ENCODE peak calls at places on chromosomes 2 and 18, in ten cellular contexts. Q is sigmoid colon; W is endothelial cell of umbilical vein; R is psoas muscle; P is CD8-positive, alpha-beta T cell; I is tibial artery; K is heart right ventricle; B is ovary; O is testis; E is K562. Y is an unnamed sample. For H3K9me3 and H3K36me3, the result is how much of the 10 kb centered on the place peaks cover.

GRCh38 chr18:34592961-34593382 is 117.1 kb upstream of the DTNA start:
- DNase-seq in Q (peak), R (peak), B (peak), O (peak), P (no peak), E (no peak), I (peak), W (peak), K (peak), Y (no peak)

GRCh38 chr18:61541673-61542072 is 208.4 kb downstream of the CDH20 start:
- DNase-seq in O (no peak), R (no peak), W (no peak), B (no peak), Q (no peak), K (no peak), I (no peak), E (no peak), P (no peak), Y (no peak)

GRCh38 chr2:38496927-38497669 is 105.6 kb downstream of the HNRNPLL start:
- DNase-seq in B (no peak), I (no peak), W (no peak), O (no peak), P (no peak), Q (no peak), R (peak), E (no peak), K (peak), Y (no peak)

GRCh38 chr2:26846334-26846863 is 1.5 kb upstream of the DPYSL5 start:
- DNase-seq in W (peak), Q (peak), B (peak), E (peak), I (peak), R (peak), K (peak), O (peak), P (peak), Y (peak)

GRCh38 chr2:105038383-105039061 is 653 bp downstream of the MRPS9 start:
- DNase-seq in I (no peak), P (no peak), O (peak), B (no peak), R (no peak), Q (no peak), W (no peak), K (no peak), E (no peak), Y (no peak)

GRCh38 chr2:28656937-28657615 is 94.6 kb upstream of the PPP1CB start:
- DNase-seq in W (no peak), O (no peak), Q (peak), I (no peak), B (no peak), E (no peak), R (no peak), P (no peak), K (no peak), Y (no peak)

GRCh38 chr18:12640881-12641200 is 17.1 kb downstream of the SPIRE1 start:
- DNase-seq in Q (no peak), R (no peak), B (no peak), O (peak), E (no peak), K (no peak), P (no peak), W (no peak), I (no peak), Y (no peak)

GRCh38 chr2:235756491-235756890 is 262.6 kb downstream of the AGAP1 start:
- DNase-seq in O (no peak), R (no peak), I (peak), P (no peak), E (no peak), Q (peak), W (no peak), B (no peak), K (no peak), Y (no peak)

GRCh38 chr2:135819211-135819610 is 17.8 kb downstream of the LCT start:
- DNase-seq in Q (no peak), P (no peak), O (no peak), E (peak), W (peak), R (no peak), K (no peak), I (no peak), B (no peak), Y (no peak)

GRCh38 chr18:75478996-75479870 is 51.7 kb upstream of the SMIM21 start:
- DNase-seq in K (no peak), Q (no peak), O (no peak), E (peak), B (no peak), I (no peak), W (peak), P (no peak), R (no peak), Y (no peak)

GRCh38 chr2:153595939-153596338 is 117.4 kb upstream of the RPRM start:
- DNase-seq in O (no peak), K (no peak), P (no peak), R (no peak), W (no peak), B (no peak), Q (no peak), I (no peak), E (no peak), Y (no peak)

GRCh38 chr2:231001921-231002320 is 6.0 kb downstream of the SPATA3 start:
- DNase-seq in K (no peak), B (no peak), W (no peak), I (no peak), O (no peak), P (no peak), E (no peak), R (no peak), Q (peak), Y (no peak)

GRCh38 chr18:11393486-11393885 is 215.9 kb upstream of the SLC35G4 start:
- DNase-seq in O (no peak), Q (no peak), E (no peak), I (no peak), R (no peak), W (no peak), B (no peak), K (peak), P (no peak), Y (no peak)

GRCh38 chr2:230473378-230473777 is 57.4 kb downstream of the SP100 start:
- DNase-seq in R (no peak), W (peak), B (no peak), P (no peak), Q (no peak), K (no peak), E (no peak), I (no peak), O (no peak), Y (peak)

GRCh38 chr2:218722876-218723477 is 12.3 kb downstream of the TTLL4 start:
- DNase-seq in O (no peak), R (no peak), E (no peak), W (peak), Q (no peak), B (no peak), K (no peak), P (no peak), I (no peak), Y (no peak)

GRCh38 chr2:628651-629050 is 48.6 kb downstream of the TMEM18 start:
- DNase-seq in R (no peak), E (no peak), I (peak), O (no peak), P (no peak), Q (no peak), W (no peak), K (no peak), B (no peak), Y (no peak)

GRCh38 chr2:216839626-216840132 is 20.2 kb downstream of the TNP1 start:
- DNase-seq in Q (no peak), R (no peak), K (no peak), P (no peak), E (no peak), O (no peak), B (no peak), W (no peak), I (no peak), Y (no peak)

GRCh38 chr2:241063093-241063551 is 39.0 kb downstream of the MTERF4 start:
- DNase-seq in B (peak), I (no peak), E (no peak), W (no peak), Q (peak), R (peak), P (no peak), O (peak), K (no peak), Y (no peak)

GRCh38 chr2:126790987-126791780 is 107.5 kb upstream of the TEX51 start:
- DNase-seq in I (peak), O (no peak), B (no peak), R (no peak), P (no peak), K (no peak), E (no peak), Q (peak), W (no peak), Y (no peak)

GRCh38 chr2:31728406-31729064 is 147.8 kb upstream of the SRD5A2 start:
- DNase-seq in I (no peak), O (no peak), P (no peak), W (no peak), E (no peak), R (no peak), B (no peak), K (no peak), Q (no peak), Y (no peak)

GRCh38 chr2:31729065-31729439 is 148.3 kb upstream of the SRD5A2 start:
- DNase-seq in P (no peak), W (no peak), I (no peak), Q (no peak), O (no peak), R (no peak), B (no peak), K (no peak), E (no peak), Y (no peak)

GRCh38 chr2:31725444-31725843 is 144.7 kb upstream of the SRD5A2 start:
- DNase-seq in B (no peak), E (no peak), K (no peak), Q (no peak), R (no peak), P (no peak), I (no peak), O (no peak), W (no peak), Y (no peak)

GRCh38 chr2:31729442-31730092 is 148.8 kb upstream of the SRD5A2 start:
- DNase-seq in B (no peak), K (no peak), I (no peak), Q (no peak), R (no peak), P (no peak), W (peak), E (peak), O (no peak), Y (no peak)
- H3K4me3 ChIP-seq in B (no peak), K (no peak), I (no peak), Q (no peak), R (no peak), P (no peak), W (no peak), E (no peak), O (no peak), Y (no peak)

GRCh38 chr18:78100189-78100588 is 850.5 kb downstream of the GALR1 start:
- DNase-seq in R (no peak), W (no peak), E (no peak), O (no peak), K (no peak), I (no peak), P (no peak), B (no peak), Q (no peak), Y (no peak)
- H3K9me3 ChIP-seq in R (under half), W (under half), E (under half), O (under half), K (under half), I (under half), P (under half), B (under half), Q (under half), Y (under half)

GRCh38 chr2:74052732-74053712 is 68.3 kb downstream of the TET3 start:
- DNase-seq in B (no peak), E (no peak), Q (no peak), I (no peak), W (no peak), P (no peak), O (no peak), R (no peak), K (no peak), Y (peak)
- H3K36me3 ChIP-seq in B (under half), E (under half), Q (under half), I (under half), W (under half), P (under half), O (under half), R (under half), K (under half), Y (under half)

DNA sequence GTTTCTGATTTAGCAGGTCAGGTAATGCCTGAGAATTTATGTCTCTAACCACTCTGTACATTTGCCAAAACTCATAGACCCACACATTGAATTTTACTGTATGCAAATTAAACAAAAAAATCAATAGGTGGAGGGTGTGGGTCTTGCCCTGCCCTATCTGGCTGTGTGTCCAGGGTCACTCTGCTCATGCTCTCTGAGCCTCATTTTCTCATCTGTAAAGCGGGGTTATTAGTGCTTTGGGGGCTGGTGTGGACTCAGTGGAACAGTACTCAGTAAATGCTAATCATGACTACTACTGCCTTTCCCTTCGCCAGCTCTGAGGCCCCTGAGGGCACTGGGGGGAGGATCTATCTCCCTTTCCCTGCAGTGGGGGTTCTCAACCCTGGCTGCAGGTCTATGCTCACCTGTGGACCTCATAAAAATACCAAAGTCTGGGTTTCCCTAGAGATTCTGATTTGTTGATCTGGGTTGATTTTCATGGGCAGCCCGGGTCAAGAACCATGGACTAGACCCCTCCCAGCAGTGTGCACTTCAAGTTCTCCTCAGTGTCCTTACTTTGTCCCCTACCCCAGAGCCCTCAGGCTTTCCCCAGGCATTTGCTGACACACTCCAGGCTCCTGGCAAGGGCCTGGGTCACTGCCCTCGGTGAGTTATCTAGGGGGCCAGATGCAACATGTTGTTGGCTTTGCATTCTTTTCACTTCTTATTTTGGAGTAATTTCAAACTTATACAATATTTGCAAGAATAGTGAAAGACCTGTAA is 27.5 kb downstream of the MTHFD2 start:
- DNase-seq in W (no peak), E (no peak), B (no peak), P (no peak), K (peak), I (no peak), Q (no peak), R (no peak), O (no peak), Y (no peak)
- H3K4me3 ChIP-seq in W (no peak), E (no peak), B (no peak), P (no peak), K (no peak), I (no peak), Q (no peak), R (peak), O (no peak), Y (no peak)

DNA sequence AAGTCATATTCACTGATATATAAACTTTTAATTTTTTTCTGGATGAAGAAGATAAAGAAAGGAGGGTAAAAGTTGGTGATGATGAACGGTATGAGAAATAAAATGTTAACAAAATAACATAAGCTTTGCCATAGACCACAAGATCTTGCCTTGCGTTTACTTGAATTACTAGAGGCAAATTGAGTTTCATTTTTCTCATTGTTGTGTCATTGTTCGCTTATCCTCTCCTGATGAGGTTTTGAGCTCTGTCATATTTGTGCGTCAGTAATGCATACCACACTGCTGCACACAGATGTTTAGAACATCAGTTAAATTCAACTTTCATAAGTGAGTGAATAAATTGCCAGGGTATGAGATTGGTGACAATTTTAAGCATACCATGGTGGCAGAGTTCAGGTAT is 843.6 kb downstream of the SUCLG1 start:
- DNase-seq in P (no peak), O (no peak), Q (no peak), B (no peak), K (no peak), E (no peak), I (no peak), R (no peak), W (no peak), Y (no peak)
- H3K9me3 ChIP-seq in P (under half), O (under half), Q (under half), B (under half), K (under half), E (under half), I (under half), R (under half), W (under half), Y (under half)

DNA sequence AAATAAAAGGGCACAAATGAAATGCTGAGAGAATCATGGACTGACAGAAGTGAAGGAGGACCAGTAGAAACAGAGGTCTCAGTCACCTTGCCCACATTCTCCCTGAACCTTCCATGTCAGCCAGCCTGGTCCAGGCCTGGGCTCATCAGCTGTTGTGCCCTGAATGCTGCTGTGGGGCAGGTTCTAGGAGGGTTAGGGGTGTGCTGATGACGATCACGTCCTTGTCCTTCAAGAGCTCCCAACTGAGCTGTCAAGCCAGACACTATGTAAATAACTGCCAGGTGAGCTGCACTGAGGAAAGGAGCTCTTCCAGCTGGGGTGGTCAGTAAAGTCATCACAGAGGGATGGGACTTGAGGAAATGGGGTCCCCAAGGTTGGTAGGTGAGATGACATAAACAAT is 156.5 kb downstream of the SMAD2 start:
- DNase-seq in K (no peak), O (no peak), W (no peak), I (no peak), E (no peak), B (no peak), R (no peak), Q (no peak), P (no peak), Y (no peak)
- H3K36me3 ChIP-seq in K (under half), O (under half), W (under half), I (under half), E (under half), B (under half), R (under half), Q (under half), P (under half), Y (under half)

GRCh38 chr2:86791574-86791973 is 861 bp upstream of the CD8A start:
- DNase-seq in B (no peak), W (no peak), K (no peak), R (no peak), Q (no peak), E (no peak), I (no peak), O (no peak), P (no peak), Y (no peak)

GRCh38 chr2:86790828-86791561 is at the start of gene CD8A:
- DNase-seq in P (peak), B (no peak), W (no peak), K (no peak), O (no peak), I (no peak), R (no peak), Q (no peak), E (no peak), Y (no peak)

GRCh38 chr2:86789687-86790133 is 1.0 kb downstream of the CD8A start:
- DNase-seq in K (no peak), B (no peak), Q (no peak), W (no peak), O (no peak), E (no peak), R (no peak), I (no peak), P (no peak), Y (no peak)

GRCh38 chr2:86788881-86789686 is 1.6 kb downstream of the CD8A start:
- DNase-seq in I (no peak), Q (no peak), P (no peak), K (peak), W (no peak), E (no peak), R (no peak), O (peak), B (no peak), Y (no peak)

DNA sequence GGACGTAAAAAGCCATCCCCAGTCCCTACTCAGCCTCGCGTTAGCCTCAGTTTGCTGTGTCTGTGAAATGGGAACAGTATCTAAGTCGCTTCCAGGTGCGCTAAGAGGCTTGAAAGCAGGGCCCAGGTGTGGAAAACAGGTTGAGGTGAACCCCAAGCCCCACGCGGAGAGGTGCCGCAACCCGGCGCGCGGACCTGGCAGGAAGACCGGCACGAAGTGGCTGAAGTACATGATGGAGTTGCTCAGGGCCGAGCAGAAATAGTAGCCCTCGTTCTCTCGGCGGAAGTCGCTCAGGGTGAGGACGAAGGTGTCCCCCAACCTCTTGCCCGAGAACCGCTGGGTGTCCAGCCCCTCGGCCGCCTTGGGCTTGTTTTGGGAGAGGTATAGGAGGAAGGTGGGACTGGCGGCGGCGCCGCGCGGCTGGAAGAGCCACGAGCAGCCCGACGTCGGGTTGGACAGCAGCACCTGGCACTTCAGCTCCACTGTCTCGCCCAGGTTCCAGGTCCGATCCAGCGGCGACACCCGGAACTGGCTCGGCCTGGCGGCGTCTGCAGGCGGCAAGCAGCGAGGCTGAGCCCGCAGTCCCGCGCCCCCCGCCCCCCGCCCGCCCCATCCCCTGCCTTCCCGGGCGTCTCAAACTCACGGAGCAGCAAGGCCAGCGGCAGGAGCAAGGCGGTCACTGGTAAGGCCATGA is 432 bp downstream of the CD8A start:
- DNase-seq in W (no peak), I (no peak), E (no peak), O (no peak), R (no peak), Q (no peak), K (no peak), B (no peak), P (no peak), Y (no peak)
- H3K4me3 ChIP-seq in W (no peak), I (no peak), E (no peak), O (peak), R (peak), Q (no peak), K (peak), B (no peak), P (peak), Y (peak)

GRCh38 chr2:234206738-234207137 is 156.2 kb downstream of the SPP2 start:
- DNase-seq in O (no peak), P (no peak), Q (no peak), B (no peak), R (no peak), I (no peak), K (no peak), E (no peak), W (no peak), Y (no peak)
- H3K9me3 ChIP-seq in O (under half), P (under half), Q (under half), B (under half), R (under half), I (under half), K (under half), E (under half), W (under half), Y (under half)

DNA sequence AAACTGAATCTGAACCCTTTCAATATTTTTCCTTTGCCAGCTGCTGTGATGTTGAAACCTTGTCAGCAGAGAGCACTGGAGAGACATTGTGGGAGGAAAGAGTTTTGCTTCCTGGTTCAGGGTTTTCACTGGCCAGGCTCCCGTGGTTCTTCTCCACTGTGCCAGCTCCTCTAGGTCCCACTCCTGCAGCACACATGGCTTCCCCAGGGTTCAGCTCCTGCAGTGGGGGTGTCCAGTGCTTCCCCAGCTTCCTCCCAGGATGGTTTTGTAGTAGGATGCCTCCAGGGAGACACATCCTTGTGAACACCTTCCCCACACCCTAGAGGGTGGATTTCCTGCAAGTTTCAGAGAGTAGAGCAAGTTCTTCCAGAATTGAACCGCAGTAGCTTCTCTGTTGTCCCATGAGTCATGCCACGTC is 24.0 kb upstream of the SULT1C3 start:
- DNase-seq in K (no peak), Q (no peak), B (no peak), I (peak), W (no peak), P (no peak), R (no peak), E (no peak), O (no peak), Y (no peak)
- H3K36me3 ChIP-seq in K (under half), Q (under half), B (under half), I (under half), W (under half), P (under half), R (under half), E (under half), O (under half), Y (under half)

Y was measured in naive thymus-derived CD4-positive, alpha-beta T cell.